ENCODE peak calls at places on chromosomes 6 and 20, in eight cellular contexts. Q is tibial artery; V is psoas muscle; R is CD8-positive, alpha-beta memory T cell; P is naive thymus-derived CD4-positive, alpha-beta T cell; J is upper lobe of right lung; U is suprapubic skin; B is fibroblast of the aortic adventitia. N is an unnamed sample.

GRCh38 chr6:134502614-134503541 is 185.0 kb upstream of the SGK1 start:
- DNase-seq in B (no peak), R (no peak), U (no peak), Q (no peak), P (no peak), V (no peak), J (no peak), N (no peak)

GRCh38 chr20:44746367-44747165 is 901 bp downstream of the KCNK15 start:
- DNase-seq in V (peak), U (no peak), Q (no peak), B (no peak), R (no peak), J (no peak), P (no peak), N (no peak)

GRCh38 chr20:1624811-1625690 is 5.2 kb upstream of the SIRPB1 start:
- DNase-seq in R (no peak), Q (no peak), J (no peak), V (no peak), U (no peak), B (no peak), P (no peak), N (no peak)

GRCh38 chr20:905999-906520 is 10.1 kb downstream of the ANGPT4 start:
- DNase-seq in P (no peak), R (no peak), U (no peak), V (no peak), J (no peak), B (no peak), Q (no peak), N (no peak)

GRCh38 chr20:51861726-51862466 is 59.6 kb upstream of the SALL4 start:
- DNase-seq in P (no peak), R (no peak), B (no peak), Q (no peak), J (no peak), U (no peak), V (no peak), N (no peak)

GRCh38 chr6:152244998-152245630 is 392.0 kb downstream of the SYNE1 start:
- DNase-seq in R (no peak), U (no peak), J (no peak), B (no peak), V (no peak), P (no peak), Q (no peak), N (no peak)

GRCh38 chr20:44056010-44056698 is 130.8 kb downstream of the JPH2 start:
- DNase-seq in V (no peak), P (peak), Q (no peak), B (no peak), U (peak), J (peak), R (no peak), N (no peak)

GRCh38 chr6:30891816-30892553 is 7.7 kb downstream of the DDR1 start:
- DNase-seq in U (no peak), R (no peak), V (no peak), Q (no peak), B (no peak), J (peak), P (no peak), N (no peak)

GRCh38 chr20:58192567-58192966 is 35.9 kb downstream of the ANKRD60 start:
- DNase-seq in B (no peak), Q (no peak), R (peak), J (no peak), P (no peak), V (no peak), U (no peak), N (no peak)

GRCh38 chr6:126548301-126548700 is 208.4 kb downstream of the CENPW start:
- DNase-seq in U (no peak), J (no peak), R (no peak), B (no peak), V (no peak), Q (no peak), P (no peak), N (no peak)

GRCh38 chr6:149881066-149881766 is 16.7 kb downstream of the RAET1E start:
- DNase-seq in R (no peak), V (no peak), U (no peak), J (no peak), Q (no peak), B (no peak), P (no peak), N (no peak)

GRCh38 chr6:110755411-110755834 is 59.8 kb downstream of the CDK19 start:
- DNase-seq in V (no peak), Q (no peak), U (no peak), P (no peak), B (peak), J (no peak), R (no peak), N (no peak)
- H3K4me3 ChIP-seq in V (no peak), Q (no peak), U (no peak), P (no peak), B (no peak), J (no peak), R (no peak), N (no peak)

DNA sequence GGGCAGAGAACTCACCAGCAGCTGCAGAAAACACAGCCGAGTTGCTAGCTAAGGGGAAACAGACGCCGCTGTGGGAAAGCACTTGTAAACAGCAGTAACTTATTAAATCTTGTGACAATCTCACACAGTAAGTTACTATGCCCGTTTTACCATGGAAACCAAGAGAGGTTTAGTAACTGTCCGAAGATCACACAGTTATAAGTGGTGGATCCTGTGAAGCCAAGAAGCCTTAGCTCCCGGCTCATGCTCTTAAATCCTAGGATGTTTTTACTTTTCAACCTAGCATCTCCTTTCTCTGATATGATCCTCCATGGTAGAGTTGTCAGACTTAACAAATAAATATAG is 1.5 kb upstream of the SULF2 start:
- DNase-seq in P (no peak), U (no peak), R (no peak), Q (no peak), B (no peak), V (no peak), J (no peak), N (peak)
- H3K4me3 ChIP-seq in P (no peak), U (peak), R (no peak), Q (peak), B (no peak), V (peak), J (no peak), N (peak)

DNA sequence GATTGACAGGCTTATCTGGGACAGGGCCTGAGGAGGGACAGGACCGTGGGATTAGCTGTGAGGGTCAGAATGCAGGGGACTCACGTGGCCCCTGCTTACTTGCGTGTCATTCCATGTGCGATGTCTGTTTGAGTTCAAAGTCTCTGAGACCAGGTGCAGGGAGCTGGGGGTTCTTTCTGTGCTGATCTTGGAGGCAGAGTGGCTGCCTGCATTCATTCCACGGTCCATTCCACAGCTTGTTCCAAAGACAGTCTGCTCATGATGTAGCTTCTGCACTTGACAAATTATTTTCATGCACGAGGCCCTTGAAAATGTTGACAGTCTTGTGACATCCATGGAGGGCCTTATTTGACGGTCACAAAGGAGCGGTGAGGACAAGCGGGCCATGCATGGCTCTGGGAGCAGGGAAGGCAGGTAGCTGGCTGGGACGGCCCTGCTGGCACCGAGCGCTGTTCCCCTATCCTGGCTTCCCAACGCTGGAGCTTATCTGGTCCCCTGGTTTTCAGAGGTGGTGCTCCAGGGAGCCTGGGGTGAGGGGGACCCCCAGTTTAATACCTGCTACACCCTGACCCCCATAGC is 156.3 kb upstream of the RNF24 start:
- DNase-seq in Q (no peak), B (peak), P (no peak), U (no peak), V (no peak), J (no peak), R (no peak), N (no peak)
- H3K4me3 ChIP-seq in Q (peak), B (peak), P (peak), U (peak), V (peak), J (peak), R (peak), N (peak)

DNA sequence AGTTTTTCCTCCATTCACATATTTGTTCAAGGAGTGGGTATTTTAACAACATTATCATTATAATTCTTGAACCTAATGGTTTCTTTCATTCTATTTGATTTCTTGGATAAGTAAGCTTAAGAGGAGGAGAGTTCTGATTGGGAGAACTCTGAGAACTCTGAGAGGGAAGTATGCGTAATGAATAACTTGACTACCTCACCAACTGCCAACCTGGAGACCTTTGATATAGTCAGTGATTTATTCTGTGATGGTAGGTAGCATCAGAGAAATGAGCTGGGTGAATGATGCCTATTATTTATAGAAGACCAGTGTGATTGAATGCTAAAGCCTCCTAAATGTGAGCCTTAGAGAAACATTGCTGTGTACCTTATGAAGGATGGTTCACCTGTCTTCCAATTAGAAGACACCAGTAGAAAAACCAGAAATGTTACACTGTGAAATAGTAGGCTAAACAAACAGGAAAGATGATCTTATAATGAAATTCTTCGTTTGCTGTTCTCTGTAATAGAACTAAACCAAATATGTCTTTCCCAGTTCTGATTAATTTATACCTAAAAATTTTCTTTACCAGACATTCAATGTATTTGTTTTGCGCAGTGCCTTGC is 114.9 kb downstream of the RTN4IP1 start:
- DNase-seq in R (no peak), J (no peak), B (no peak), V (no peak), U (no peak), P (no peak), Q (no peak), N (no peak)
- H3K4me3 ChIP-seq in R (peak), J (peak), B (peak), V (peak), U (peak), P (peak), Q (no peak), N (peak)

GRCh38 chr6:44271406-44271723 is 1.1 kb downstream of the TMEM151B start:
- DNase-seq in Q (no peak), V (peak), R (no peak), U (no peak), P (no peak), B (no peak), J (no peak), N (no peak)

GRCh38 chr6:44269921-44270525 is at the start of gene TMEM151B:
- DNase-seq in U (no peak), P (no peak), R (peak), Q (no peak), V (peak), J (no peak), B (no peak), N (no peak)

GRCh38 chr6:44269168-44269920 is 906 bp upstream of the TMEM151B start:
- DNase-seq in Q (no peak), V (peak), B (no peak), J (no peak), P (no peak), R (no peak), U (no peak), N (no peak)

GRCh38 chr6:44271914-44272313 is 1.7 kb downstream of the TMEM151B start:
- DNase-seq in B (no peak), U (no peak), P (no peak), Q (no peak), V (no peak), J (no peak), R (no peak), N (no peak)

DNA sequence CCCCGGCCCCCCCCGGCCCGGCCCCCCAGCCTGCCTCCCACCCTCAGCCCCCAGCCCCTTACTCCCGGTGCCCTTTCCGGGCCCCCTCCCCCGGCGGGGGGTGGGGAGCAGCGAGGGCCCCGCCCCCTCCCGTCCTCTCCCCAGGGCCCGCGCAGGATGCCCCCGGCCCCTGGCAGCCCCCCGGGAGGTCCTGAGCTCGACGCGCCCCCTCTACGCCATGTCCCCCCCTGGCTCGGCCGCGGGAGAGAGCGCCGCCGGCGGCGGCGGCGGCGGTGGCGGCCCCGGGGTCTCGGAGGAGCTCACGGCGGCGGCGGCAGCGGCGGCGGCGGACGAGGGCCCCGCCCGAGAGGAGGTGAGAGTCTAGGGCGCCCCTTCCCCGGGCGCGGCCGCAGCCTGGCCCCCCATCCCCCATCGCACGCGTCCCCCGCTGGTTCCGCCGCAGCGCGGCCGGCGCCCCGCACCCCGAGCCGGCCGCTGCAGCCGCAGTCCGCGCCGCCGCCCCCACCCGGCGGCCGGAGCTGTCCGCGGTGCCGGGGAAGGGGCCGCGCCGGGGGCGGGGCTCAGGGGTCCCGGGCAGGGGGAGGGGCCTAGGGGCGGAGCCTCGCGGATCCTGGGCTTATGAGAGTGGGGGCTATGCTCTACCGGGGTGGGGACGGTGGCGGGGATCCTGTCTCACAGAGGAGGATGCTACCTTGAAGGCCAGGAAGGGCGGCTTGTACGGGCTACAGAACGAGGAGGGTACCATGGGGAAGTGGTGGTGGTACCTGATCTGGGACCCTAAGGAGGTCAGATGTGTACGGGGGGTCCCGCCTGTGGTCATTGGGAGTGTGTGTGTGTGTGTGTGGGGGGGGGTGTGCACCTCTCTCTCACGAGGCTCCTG is 516 bp downstream of the TMEM151B start:
- DNase-seq in B (no peak), V (peak), U (no peak), Q (no peak), J (no peak), R (no peak), P (no peak), N (no peak)
- H3K4me3 ChIP-seq in B (no peak), V (peak), U (peak), Q (peak), J (no peak), R (no peak), P (no peak), N (no peak)

GRCh38 chr6:35511980-35512379 is 716 bp downstream of the TULP1 start:
- DNase-seq in P (no peak), U (no peak), V (peak), Q (no peak), B (no peak), J (no peak), R (no peak), N (no peak)
- H3K4me3 ChIP-seq in P (no peak), U (peak), V (no peak), Q (no peak), B (no peak), J (no peak), R (no peak), N (no peak)

DNA sequence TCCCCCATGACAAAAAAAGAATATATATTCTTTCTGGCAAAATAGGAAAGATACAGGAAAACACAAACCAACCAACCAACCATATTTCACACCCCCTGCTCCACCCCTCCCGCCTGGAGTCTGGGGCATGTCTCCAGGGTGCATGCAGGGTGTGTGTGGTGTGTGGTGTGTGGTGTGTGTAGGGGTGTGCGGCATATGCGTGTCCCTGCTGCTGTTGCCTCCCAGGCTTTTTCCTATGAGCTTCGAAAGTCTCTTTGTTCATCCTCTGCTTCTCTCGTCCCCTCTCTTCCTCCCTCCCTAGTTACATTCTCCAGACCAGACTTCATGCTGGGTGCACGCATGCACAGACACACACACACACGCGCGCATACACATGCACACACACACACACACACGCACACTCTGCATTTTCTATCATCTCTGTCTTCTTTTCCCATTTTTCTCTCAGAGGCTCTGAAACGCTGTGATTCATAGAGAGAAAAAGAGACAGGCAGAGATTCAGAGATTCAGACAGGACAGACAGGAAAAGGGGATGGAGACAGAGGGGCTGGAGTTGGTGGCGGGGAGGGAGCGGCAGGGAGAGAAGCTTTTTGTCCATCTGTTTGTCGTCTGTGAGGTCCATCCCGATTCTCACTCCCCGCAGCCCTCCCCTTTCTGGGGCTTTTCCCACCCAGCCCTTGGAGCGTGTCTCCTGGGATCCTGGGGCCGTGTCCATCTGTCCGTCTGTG is 62.4 kb downstream of the SRC start:
- DNase-seq in R (no peak), Q (no peak), J (no peak), B (peak), U (no peak), P (no peak), V (no peak), N (no peak)
- H3K4me3 ChIP-seq in R (no peak), Q (no peak), J (no peak), B (no peak), U (no peak), P (no peak), V (no peak), N (no peak)

DNA sequence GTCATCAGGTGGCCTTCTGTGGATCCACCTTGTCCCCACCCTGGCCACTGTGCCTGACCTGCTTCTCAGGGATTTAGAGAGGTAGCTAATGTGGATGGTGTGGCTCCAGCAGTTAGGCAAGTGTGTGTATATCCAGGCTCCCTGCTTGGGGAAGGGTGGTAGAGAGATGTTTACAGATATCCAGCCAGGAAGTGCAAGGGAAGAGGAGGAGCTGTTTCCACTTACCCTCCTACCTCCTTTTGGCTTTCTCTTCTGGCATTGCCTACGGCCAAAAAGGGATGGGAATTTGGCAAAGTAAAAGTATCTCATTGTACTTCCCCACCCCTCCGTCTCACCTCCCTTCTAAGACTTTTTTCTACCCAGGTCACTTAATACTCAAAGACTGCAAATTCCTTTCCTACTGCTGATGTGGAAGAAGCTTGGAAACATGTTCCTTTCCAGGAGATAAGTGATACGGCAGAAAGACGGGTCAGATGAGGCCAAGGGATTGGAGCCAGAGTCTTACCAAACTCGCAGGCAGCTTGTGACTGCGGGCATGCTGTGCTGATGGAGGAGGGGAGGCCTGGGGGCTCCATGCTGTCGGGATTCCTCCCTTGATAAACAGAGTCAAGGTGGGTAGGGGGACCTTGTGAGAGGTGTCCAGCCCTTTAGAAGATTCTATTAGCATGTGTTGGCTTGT is 253.4 kb downstream of the PRL start:
- DNase-seq in P (no peak), B (peak), Q (peak), J (no peak), R (no peak), U (no peak), V (peak), N (no peak)
- H3K4me3 ChIP-seq in P (no peak), B (peak), Q (peak), J (peak), R (no peak), U (no peak), V (peak), N (peak)